ENCODE peak calls at places on chromosome 4, in five cellular contexts. One of them, this sample, is unnamed.

GRCh38 chr4:24240655-24241054 is 343.7 kb downstream of the DHX15 start:
- DNase-seq in left lung: no peak
- DNase-seq in astrocyte of the spinal cord: no peak
- DNase-seq in CD4-positive, alpha-beta T cell: no peak
- DNase-seq in B cell: no peak
- DNase-seq in this sample: no peak

GRCh38 chr4:8614365-8615193 is 22.0 kb downstream of the CPZ start:
- DNase-seq in left lung: peak
- DNase-seq in CD4-positive, alpha-beta T cell: no peak
- DNase-seq in astrocyte of the spinal cord: no peak
- DNase-seq in B cell: no peak
- DNase-seq in this sample: no peak

GRCh38 chr4:55851885-55852284 is 1.6 kb upstream of the EXOC1 start:
- DNase-seq in astrocyte of the spinal cord: no peak
- DNase-seq in left lung: no peak
- DNase-seq in CD4-positive, alpha-beta T cell: peak
- DNase-seq in B cell: no peak
- DNase-seq in this sample: no peak

GRCh38 chr4:24917076-24917856 is 4.4 kb upstream of the CCDC149 start:
- DNase-seq in astrocyte of the spinal cord: no peak
- DNase-seq in left lung: no peak
- DNase-seq in B cell: no peak
- DNase-seq in CD4-positive, alpha-beta T cell: no peak
- DNase-seq in this sample: no peak

GRCh38 chr4:128159967-128160366 is 98.9 kb downstream of the LARP1B start:
- DNase-seq in B cell: no peak
- DNase-seq in astrocyte of the spinal cord: peak
- DNase-seq in left lung: no peak
- DNase-seq in CD4-positive, alpha-beta T cell: no peak
- DNase-seq in this sample: no peak

GRCh38 chr4:61520688-61521160 is 320.6 kb downstream of the ADGRL3 start:
- DNase-seq in B cell: no peak
- DNase-seq in CD4-positive, alpha-beta T cell: no peak
- DNase-seq in left lung: no peak
- DNase-seq in astrocyte of the spinal cord: peak
- DNase-seq in this sample: no peak

GRCh38 chr4:71558248-71558647 is 219.4 kb downstream of the SLC4A4 start:
- DNase-seq in astrocyte of the spinal cord: no peak
- DNase-seq in B cell: no peak
- DNase-seq in CD4-positive, alpha-beta T cell: no peak
- DNase-seq in left lung: no peak
- DNase-seq in this sample: no peak

GRCh38 chr4:139907001-139907809 is 241.6 kb downstream of the MGST2 start:
- DNase-seq in left lung: no peak
- DNase-seq in CD4-positive, alpha-beta T cell: no peak
- DNase-seq in B cell: no peak
- DNase-seq in astrocyte of the spinal cord: no peak
- DNase-seq in this sample: no peak

GRCh38 chr4:110493521-110493920 is 17.6 kb downstream of the ENPEP start:
- DNase-seq in CD4-positive, alpha-beta T cell: no peak
- DNase-seq in B cell: no peak
- DNase-seq in astrocyte of the spinal cord: no peak
- DNase-seq in left lung: no peak
- DNase-seq in this sample: no peak

GRCh38 chr4:8675383-8675782 is 82.8 kb downstream of the CPZ start:
- DNase-seq in B cell: no peak
- DNase-seq in astrocyte of the spinal cord: no peak
- DNase-seq in CD4-positive, alpha-beta T cell: no peak
- DNase-seq in left lung: no peak
- DNase-seq in this sample: no peak

GRCh38 chr4:142815834-142816233 is 30.3 kb downstream of the INPP4B start:
- DNase-seq in astrocyte of the spinal cord: peak
- DNase-seq in left lung: no peak
- DNase-seq in B cell: no peak
- DNase-seq in CD4-positive, alpha-beta T cell: no peak
- DNase-seq in this sample: no peak

GRCh38 chr4:27141530-27141929 is 280.9 kb downstream of the STIM2 start:
- DNase-seq in left lung: no peak
- DNase-seq in CD4-positive, alpha-beta T cell: no peak
- DNase-seq in astrocyte of the spinal cord: no peak
- DNase-seq in B cell: no peak
- DNase-seq in this sample: no peak

GRCh38 chr4:118180776-118181175 is 146.5 kb downstream of the NDST3 start:
- DNase-seq in B cell: no peak
- DNase-seq in astrocyte of the spinal cord: peak
- DNase-seq in left lung: no peak
- DNase-seq in CD4-positive, alpha-beta T cell: no peak
- DNase-seq in this sample: no peak

GRCh38 chr4:187209921-187210613 is 486.4 kb upstream of the FAT1 start:
- DNase-seq in astrocyte of the spinal cord: peak
- DNase-seq in B cell: no peak
- DNase-seq in CD4-positive, alpha-beta T cell: no peak
- DNase-seq in left lung: peak
- DNase-seq in this sample: no peak

GRCh38 chr4:54971474-54971950 is 153.9 kb downstream of the KDR start:
- DNase-seq in left lung: no peak
- DNase-seq in B cell: no peak
- DNase-seq in CD4-positive, alpha-beta T cell: no peak
- DNase-seq in astrocyte of the spinal cord: peak
- DNase-seq in this sample: no peak

GRCh38 chr4:140237616-140238352 is 83.8 kb upstream of the MAML3 start:
- DNase-seq in left lung: peak
- DNase-seq in B cell: no peak
- DNase-seq in astrocyte of the spinal cord: peak
- DNase-seq in CD4-positive, alpha-beta T cell: no peak
- DNase-seq in this sample: no peak

GRCh38 chr4:67684839-67685531 is 16.0 kb downstream of the UBA6 start:
- DNase-seq in astrocyte of the spinal cord: peak
- DNase-seq in B cell: no peak
- DNase-seq in CD4-positive, alpha-beta T cell: no peak
- DNase-seq in left lung: no peak
- DNase-seq in this sample: no peak

GRCh38 chr4:37936889-37937498 is 23.2 kb upstream of the PTTG2 start:
- DNase-seq in CD4-positive, alpha-beta T cell: no peak
- DNase-seq in left lung: no peak
- DNase-seq in B cell: no peak
- DNase-seq in astrocyte of the spinal cord: no peak
- DNase-seq in this sample: no peak
- TF ChIP-seq CTCF in CD4-positive, alpha-beta T cell: no peak
- TF ChIP-seq CTCF in left lung: no peak
- TF ChIP-seq CTCF in B cell: no peak
- TF ChIP-seq CTCF in astrocyte of the spinal cord: no peak
- TF ChIP-seq CTCF in this sample: no peak

DNA sequence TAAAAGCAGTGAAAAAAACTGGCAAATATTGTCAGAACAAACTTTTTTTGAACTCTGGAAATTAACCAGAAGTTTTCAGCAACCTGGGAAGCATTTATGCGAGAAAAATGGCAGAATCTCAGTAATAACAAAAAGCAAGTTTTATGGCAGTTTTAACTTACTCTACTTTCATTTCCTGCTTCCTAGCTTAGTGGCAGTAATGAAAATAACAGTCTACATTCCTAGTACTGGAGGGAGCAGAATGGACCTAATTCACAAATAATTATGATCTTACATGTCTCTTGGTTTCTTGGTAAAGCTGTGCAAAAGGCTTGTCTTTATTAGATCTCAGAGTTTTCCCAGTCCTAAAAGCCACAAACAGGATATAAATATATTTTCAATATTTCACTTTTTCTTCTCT is 460.0 kb downstream of the NAF1 start:
- DNase-seq in CD4-positive, alpha-beta T cell: no peak
- DNase-seq in left lung: no peak
- DNase-seq in B cell: no peak
- DNase-seq in astrocyte of the spinal cord: no peak
- DNase-seq in this sample: no peak
- TF ChIP-seq CTCF in CD4-positive, alpha-beta T cell: no peak
- TF ChIP-seq CTCF in left lung: no peak
- TF ChIP-seq CTCF in B cell: no peak
- TF ChIP-seq CTCF in astrocyte of the spinal cord: no peak
- TF ChIP-seq CTCF in this sample: no peak

GRCh38 chr4:87451537-87451936 is 29.2 kb downstream of the NUDT9 start:
- DNase-seq in CD4-positive, alpha-beta T cell: no peak
- DNase-seq in astrocyte of the spinal cord: no peak
- DNase-seq in left lung: no peak
- DNase-seq in B cell: no peak
- DNase-seq in this sample: no peak
- TF ChIP-seq CTCF in CD4-positive, alpha-beta T cell: no peak
- TF ChIP-seq CTCF in astrocyte of the spinal cord: no peak
- TF ChIP-seq CTCF in left lung: no peak
- TF ChIP-seq CTCF in B cell: no peak
- TF ChIP-seq CTCF in this sample: no peak

DNA sequence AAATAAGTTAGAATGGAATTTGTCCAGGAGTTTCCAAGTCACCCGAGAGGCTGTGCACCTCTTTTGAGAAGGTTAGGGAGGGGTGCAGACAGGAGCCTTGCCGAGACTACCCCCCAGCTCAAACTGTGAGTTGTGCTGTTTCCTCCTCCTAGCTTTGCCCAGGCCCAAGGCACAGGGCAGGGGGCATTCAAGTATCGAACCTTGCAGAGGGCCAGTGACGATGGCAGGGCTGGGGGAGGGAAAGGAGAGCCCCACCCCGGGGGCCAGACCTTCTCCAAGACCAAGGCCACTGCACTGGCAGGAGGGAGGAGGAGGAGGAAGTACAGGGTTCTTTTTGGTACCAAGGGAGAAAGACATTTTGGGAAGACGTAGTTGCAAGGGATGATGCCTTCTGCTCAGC is 80.6 kb downstream of the TMEM144 start:
- DNase-seq in CD4-positive, alpha-beta T cell: no peak
- DNase-seq in left lung: no peak
- DNase-seq in B cell: no peak
- DNase-seq in astrocyte of the spinal cord: no peak
- DNase-seq in this sample: no peak
- TF ChIP-seq CTCF in CD4-positive, alpha-beta T cell: no peak
- TF ChIP-seq CTCF in left lung: no peak
- TF ChIP-seq CTCF in B cell: no peak
- TF ChIP-seq CTCF in astrocyte of the spinal cord: no peak
- TF ChIP-seq CTCF in this sample: no peak

GRCh38 chr4:81472249-81473085 is 760 bp upstream of the RASGEF1B start:
- DNase-seq in astrocyte of the spinal cord: peak
- DNase-seq in left lung: peak
- DNase-seq in CD4-positive, alpha-beta T cell: peak
- DNase-seq in B cell: peak
- DNase-seq in this sample: peak
- TF ChIP-seq CTCF in astrocyte of the spinal cord: peak
- TF ChIP-seq CTCF in left lung: no peak
- TF ChIP-seq CTCF in CD4-positive, alpha-beta T cell: peak
- TF ChIP-seq CTCF in B cell: peak
- TF ChIP-seq CTCF in this sample: no peak

DNA sequence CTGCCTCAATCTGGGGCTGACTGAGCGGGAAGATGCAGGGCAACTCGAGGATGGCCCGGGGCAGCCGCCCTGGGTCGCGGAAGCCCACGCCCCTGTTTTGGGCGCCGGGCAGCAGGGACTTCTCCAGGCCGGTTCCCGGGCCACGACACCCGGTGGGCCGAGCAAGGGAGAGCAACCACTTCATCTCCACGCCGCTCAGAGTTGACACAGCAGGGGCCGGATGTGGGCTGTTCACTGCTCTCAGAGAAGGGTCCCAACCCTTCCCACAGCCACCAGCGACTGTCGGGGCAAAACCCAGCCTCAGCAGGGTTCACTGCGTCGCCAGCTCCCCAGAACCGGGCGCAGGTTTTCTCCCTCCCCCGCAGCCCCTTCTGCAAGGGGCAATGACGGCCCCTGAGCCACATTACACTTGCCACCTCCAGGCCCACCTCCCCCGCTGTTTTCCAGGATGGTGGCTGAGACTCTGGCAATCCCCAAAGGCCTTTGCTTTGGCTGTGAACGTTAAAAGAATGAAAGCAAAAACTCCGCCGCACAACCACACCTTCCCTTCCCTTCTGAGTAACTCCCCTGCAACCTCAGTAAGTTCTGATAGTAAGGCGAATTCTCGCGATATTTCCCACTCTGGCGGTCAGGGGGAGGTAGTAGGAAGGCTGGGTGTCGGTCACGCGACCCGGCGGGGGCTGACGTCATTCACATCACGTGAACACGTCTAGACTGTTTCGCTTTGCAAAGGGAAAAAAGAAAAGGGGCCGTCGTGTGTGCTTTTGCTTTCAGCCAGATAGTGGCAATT is 718 bp upstream of the CAMK2D start:
- DNase-seq in B cell: peak
- DNase-seq in astrocyte of the spinal cord: peak
- DNase-seq in left lung: peak
- DNase-seq in CD4-positive, alpha-beta T cell: peak
- DNase-seq in this sample: peak
- TF ChIP-seq CTCF in B cell: peak
- TF ChIP-seq CTCF in astrocyte of the spinal cord: no peak
- TF ChIP-seq CTCF in left lung: no peak
- TF ChIP-seq CTCF in CD4-positive, alpha-beta T cell: no peak
- TF ChIP-seq CTCF in this sample: no peak

GRCh38 chr4:168864831-168865541 is 145.1 kb downstream of the CBR4 start:
- DNase-seq in CD4-positive, alpha-beta T cell: no peak
- DNase-seq in astrocyte of the spinal cord: no peak
- DNase-seq in left lung: no peak
- DNase-seq in B cell: no peak
- DNase-seq in this sample: no peak
- TF ChIP-seq CTCF in CD4-positive, alpha-beta T cell: no peak
- TF ChIP-seq CTCF in astrocyte of the spinal cord: peak
- TF ChIP-seq CTCF in left lung: peak
- TF ChIP-seq CTCF in B cell: no peak
- TF ChIP-seq CTCF in this sample: no peak

GRCh38 chr4:36420111-36420679 is 138.8 kb downstream of the DTHD1 start:
- DNase-seq in astrocyte of the spinal cord: no peak
- DNase-seq in B cell: no peak
- DNase-seq in left lung: peak
- DNase-seq in CD4-positive, alpha-beta T cell: no peak
- DNase-seq in this sample: no peak

GRCh38 chr4:36411338-36411737 is 129.9 kb downstream of the DTHD1 start:
- DNase-seq in astrocyte of the spinal cord: no peak
- DNase-seq in B cell: no peak
- DNase-seq in CD4-positive, alpha-beta T cell: no peak
- DNase-seq in left lung: no peak
- DNase-seq in this sample: no peak

DNA sequence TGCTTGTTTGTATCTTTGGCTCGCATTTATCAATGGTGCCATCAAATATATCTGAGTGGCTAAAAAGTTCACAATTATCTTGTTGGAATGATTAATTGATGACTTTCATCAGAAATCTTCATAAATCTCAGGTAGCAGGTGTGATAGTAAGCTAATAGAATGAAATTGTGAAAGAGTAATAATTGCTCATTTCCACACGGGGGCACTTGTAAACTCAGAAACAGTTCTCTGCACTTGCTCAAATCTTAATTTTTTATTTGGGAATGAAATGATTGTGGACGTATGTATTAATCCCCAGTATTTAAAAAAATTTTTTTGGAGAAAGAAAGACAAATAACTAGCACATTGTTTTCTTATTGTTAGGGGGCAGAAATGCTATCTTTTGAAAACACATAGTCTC is 132.8 kb downstream of the DTHD1 start:
- DNase-seq in CD4-positive, alpha-beta T cell: no peak
- DNase-seq in B cell: no peak
- DNase-seq in left lung: no peak
- DNase-seq in astrocyte of the spinal cord: no peak
- DNase-seq in this sample: no peak
- TF ChIP-seq CTCF in CD4-positive, alpha-beta T cell: no peak
- TF ChIP-seq CTCF in B cell: no peak
- TF ChIP-seq CTCF in left lung: no peak
- TF ChIP-seq CTCF in astrocyte of the spinal cord: no peak
- TF ChIP-seq CTCF in this sample: no peak

This sample was measured in pancreas.